ENCODE peak calls at places on chromosomes 4 and X, in four cellular contexts. T is M059J, O is MV-4-11, L is cardiac muscle cell. V is an unnamed sample.
A peak's percentile ranks its signal among the peaks of the same experiment; 100 is the strongest.

GRCh38 chrX:15202458-15203177 is 67.3 kb downstream of the ASB9 start:
- DNase-seq in O (peak; percentile 2), L (no peak), T (peak; percentile 87), V (no peak)

GRCh38 chrX:96052078-96052477 is 632.6 kb upstream of the DIAPH2 start:
- DNase-seq in O (no peak), T (no peak), L (no peak), V (no peak)

GRCh38 chrX:24574743-24575142 is 72.4 kb downstream of the PCYT1B start:
- DNase-seq in O (peak; percentile 58), T (peak; percentile 3), L (no peak), V (no peak)

GRCh38 chr4:8639021-8639420 is 46.5 kb downstream of the CPZ start:
- DNase-seq in O (peak; percentile 42), T (no peak), L (no peak), V (no peak)

GRCh38 chr4:88628746-88629145 is 36.5 kb downstream of the HERC3 start:
- DNase-seq in L (no peak), T (peak; percentile 83), O (no peak), V (no peak)

GRCh38 chrX:68710870-68711576 is 63.6 kb downstream of the STARD8 start:
- DNase-seq in O (peak; percentile 4), L (peak; percentile 69), T (peak; percentile 67), V (peak; percentile 47)

GRCh38 chr4:9764155-9764696 is 17.2 kb upstream of the DRD5 start:
- DNase-seq in O (no peak), L (no peak), T (no peak), V (no peak)

GRCh38 chr4:70681730-70682129 is 6.6 kb upstream of the UTP3 start:
- DNase-seq in L (no peak), O (no peak), T (no peak), V (no peak)

GRCh38 chr4:159103406-159104131 is 690 bp downstream of the RAPGEF2 start:
- DNase-seq in T (peak; percentile 41), O (no peak), L (peak; percentile 78), V (peak; percentile 60)

GRCh38 chr4:146099585-146099984 is 75.9 kb upstream of the LSM6 start:
- DNase-seq in T (no peak), L (no peak), O (no peak), V (no peak)

GRCh38 chrX:104486691-104487090 is 79.3 kb upstream of the IL1RAPL2 start:
- DNase-seq in O (no peak), T (no peak), L (no peak), V (no peak)

GRCh38 chr4:56655209-56655626 is 25.9 kb downstream of the HOPX start:
- DNase-seq in O (no peak), T (peak; percentile 48), L (peak; percentile 37), V (peak; percentile 6)

GRCh38 chrX:54171091-54171490 is 12.0 kb downstream of the FAM120C start:
- DNase-seq in L (no peak), O (no peak), T (no peak), V (no peak)

GRCh38 chrX:17689971-17690409 is 47.3 kb upstream of the SCML1 start:
- DNase-seq in T (peak; percentile 69), O (peak; percentile 47), L (peak; percentile 82), V (peak; percentile 56)

GRCh38 chr4:142846105-142846728 is at the start of gene INPP4B:
- DNase-seq in O (no peak), L (peak; percentile 83), T (peak; percentile 67), V (peak; percentile 57)

GRCh38 chr4:56506110-56506705 is 617 bp downstream of the ARL9 start:
- DNase-seq in L (peak; percentile 15), T (no peak), O (no peak), V (peak; percentile 11)

V was measured in BE2C.